ENCODE peak calls at places on chromosomes 13 and 19, in nine cellular contexts. S, W, B, M, H, O, L, F and D are unnamed samples.

GRCh38 chr13:102870677-102871415 is 25.0 kb downstream of the ERCC5 start:
- DNase-seq in S (peak; percentile 58), L (peak; percentile 58), H (peak; percentile 41), W (no peak), B (peak; percentile 45), F (no peak), M (peak; percentile 65), O (peak; percentile 37), D (no peak)

GRCh38 chr13:74398599-74398998 is 264.4 kb upstream of the KLF12 start:
- DNase-seq in B (no peak), F (no peak), H (no peak), W (no peak), S (no peak), L (no peak), M (no peak), O (no peak), D (no peak)

GRCh38 chr19:15015946-15016542 is 33.2 kb upstream of the CASP14 start:
- DNase-seq in O (no peak), M (no peak), H (peak; percentile 24), S (no peak), B (no peak), F (no peak), L (peak; percentile 51), W (no peak), D (no peak)

GRCh38 chr19:49119411-49120324 is at the start of gene PPFIA3:
- DNase-seq in L (peak; percentile 69), H (peak; percentile 63), O (peak; percentile 76), W (no peak), M (peak; percentile 54), B (peak; percentile 54), S (peak; percentile 53), F (no peak), D (no peak)

GRCh38 chr13:30421093-30422055 is 919 bp upstream of the UBE2L5 start:
- DNase-seq in L (peak; percentile 64), O (peak; percentile 89), B (peak; percentile 81), S (peak; percentile 93), M (peak; percentile 80), W (no peak), H (peak; percentile 85), F (peak; percentile 61), D (no peak)

GRCh38 chr13:39892731-39893293 is 237.3 kb downstream of the COG6 start:
- DNase-seq in S (peak; percentile 54), F (no peak), W (no peak), L (no peak), O (peak; percentile 33), B (no peak), M (no peak), H (no peak), D (no peak)

GRCh38 chr19:50486823-50487515 is 10.3 kb upstream of the GARIN5A start:
- DNase-seq in S (peak; percentile 11), B (peak; percentile 41), H (no peak), W (no peak), F (no peak), L (peak; percentile 88), O (no peak), M (peak; percentile 19), D (peak; percentile 40)

GRCh38 chr19:45323671-45324081 is 1.0 kb upstream of the CKM start:
- DNase-seq in W (no peak), B (no peak), M (no peak), H (no peak), F (no peak), L (peak; percentile 60), S (no peak), O (peak; percentile 79), D (no peak)

DNA sequence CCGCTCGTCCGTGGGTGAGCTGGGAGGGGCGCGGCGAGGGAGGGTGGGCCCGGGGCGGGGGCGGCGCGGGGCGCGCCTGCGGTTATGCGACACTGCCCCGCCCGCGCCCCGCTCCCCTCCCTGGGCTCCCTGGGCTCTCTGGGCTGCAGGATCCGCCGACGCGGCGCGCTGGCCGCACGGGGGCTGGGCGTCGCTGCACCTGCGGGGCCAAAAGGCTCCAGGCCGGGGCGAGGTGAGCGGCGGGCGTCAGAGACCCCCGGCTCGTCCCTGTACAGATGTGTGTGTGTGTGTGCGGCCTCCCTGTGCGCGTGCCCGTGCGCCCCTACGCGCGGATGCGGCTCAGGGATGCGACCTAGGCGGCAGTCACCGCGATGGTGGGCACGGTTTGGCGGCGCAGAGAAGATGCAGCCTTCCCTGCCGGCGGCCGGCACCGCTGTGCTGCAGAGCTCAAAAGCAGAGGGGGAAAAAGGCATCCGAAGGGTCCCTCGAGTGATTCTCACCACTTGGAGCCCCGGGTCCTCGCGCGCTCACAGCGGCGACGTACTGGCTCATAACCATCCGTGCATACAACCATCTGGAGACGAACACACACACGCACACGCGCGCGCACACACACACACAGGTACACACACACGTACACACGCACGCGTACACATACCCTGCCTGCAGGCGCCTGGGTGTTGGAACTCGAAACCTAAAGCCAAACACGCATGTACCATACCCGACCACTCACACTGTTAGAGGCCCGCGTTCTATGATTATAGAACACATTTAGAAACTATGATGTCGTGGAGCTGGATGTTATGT is 704 bp downstream of the ATP8A2 start:
- DNase-seq in B (no peak), H (no peak), F (no peak), S (no peak), M (no peak), O (no peak), L (peak; percentile 52), W (no peak), D (no peak)
- TF ChIP-seq CTCF in B (no peak), H (no peak), F (no peak), S (no peak), M (no peak), O (no peak), L (no peak), W (no peak), D (no peak)

GRCh38 chr19:2254052-2254872 is 2.0 kb downstream of the JSRP1 start:
- DNase-seq in M (peak; percentile 23), B (no peak), F (no peak), W (no peak), O (no peak), H (no peak), L (peak; percentile 79), S (no peak), D (no peak)

GRCh38 chr19:2252481-2253105 is 3.5 kb downstream of the AMH start:
- DNase-seq in H (no peak), O (no peak), L (no peak), F (no peak), B (no peak), W (no peak), M (no peak), S (no peak), D (no peak)

GRCh38 chr19:2255112-2255845 is 938 bp downstream of the JSRP1 start:
- DNase-seq in L (no peak), B (no peak), W (no peak), O (no peak), H (no peak), S (no peak), M (no peak), F (no peak), D (no peak)

GRCh38 chr19:2251577-2252480 is 2.7 kb downstream of the AMH start:
- DNase-seq in H (no peak), L (no peak), O (no peak), S (no peak), M (no peak), W (no peak), F (no peak), B (no peak), D (no peak)

DNA sequence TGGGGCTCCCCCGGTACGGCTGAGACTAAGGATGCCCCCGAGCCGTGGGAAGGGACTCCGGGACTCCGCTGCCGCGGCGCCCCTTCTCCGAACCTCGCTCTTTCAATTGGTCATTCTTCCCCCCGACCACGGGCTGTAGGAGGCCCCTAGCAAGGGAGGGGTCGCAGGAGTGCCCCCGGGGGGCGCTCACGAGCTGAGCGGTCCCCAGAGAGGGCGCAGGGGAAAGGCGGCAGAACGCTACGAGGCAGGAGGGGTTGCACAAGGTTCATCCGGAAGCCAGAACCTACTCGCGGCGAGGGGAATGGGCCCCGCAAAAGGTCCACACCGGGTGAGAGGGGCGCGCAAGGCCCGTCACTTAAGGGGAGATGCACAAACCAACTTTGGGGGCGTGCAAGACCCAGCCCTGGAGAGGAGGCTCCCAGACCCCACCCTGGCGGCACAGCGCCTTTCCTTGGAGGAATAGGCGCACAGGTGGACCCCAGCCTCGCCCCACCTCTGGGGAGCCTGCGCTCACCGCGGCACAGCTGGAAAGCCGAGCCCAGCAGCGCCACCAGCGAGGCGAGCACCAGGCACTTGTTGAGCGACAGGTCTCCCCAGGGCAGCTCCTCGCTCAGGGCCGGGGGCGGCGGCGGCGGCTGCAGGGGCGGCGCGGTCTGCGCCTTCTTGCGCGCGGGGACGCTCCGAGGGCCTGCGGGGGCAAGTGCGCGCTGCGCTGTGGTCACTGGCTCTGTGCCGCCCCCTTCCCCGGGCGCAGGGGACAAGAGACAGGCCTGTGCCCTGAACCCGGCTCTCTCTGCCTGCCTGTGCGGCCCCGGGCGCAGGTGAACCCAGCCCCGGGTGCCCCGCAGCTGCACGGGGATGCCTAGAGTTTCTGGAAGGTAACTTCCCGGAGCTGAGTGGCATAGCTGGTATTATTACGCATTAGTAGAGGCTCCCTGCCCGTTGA is 2.8 kb downstream of the JSRP1 start:
- DNase-seq in W (no peak), O (no peak), F (no peak), M (no peak), S (no peak), H (no peak), L (peak; percentile 79), B (no peak), D (no peak)
- TF ChIP-seq CTCF in W (peak; percentile 45), O (no peak), F (peak; percentile 30), M (peak; percentile 19), S (no peak), H (no peak), L (peak; percentile 64), B (peak; percentile 41), D (peak; percentile 39)

DNA sequence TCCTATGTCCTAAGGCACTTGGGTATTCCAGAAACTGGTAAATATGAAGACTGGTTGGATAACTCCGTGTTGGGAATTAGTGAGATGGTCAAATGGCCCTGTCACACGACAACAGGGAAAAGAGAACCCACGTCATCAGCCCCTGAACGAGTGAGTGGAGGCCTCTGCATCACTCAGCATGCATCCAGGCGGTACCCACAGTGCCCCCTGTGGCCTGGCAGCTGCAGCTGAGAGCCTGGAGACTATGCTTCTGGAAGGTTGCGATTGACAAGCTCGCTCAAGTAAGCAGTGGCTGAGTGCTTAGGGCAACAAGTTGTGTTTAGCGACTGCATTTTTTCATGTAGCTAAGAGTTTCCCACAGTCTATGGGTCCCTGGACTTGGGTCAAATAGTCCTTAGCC is 55.9 kb downstream of the COL4A2 start:
- DNase-seq in F (no peak), S (no peak), M (no peak), B (no peak), L (peak; percentile 64), W (no peak), O (no peak), H (no peak), D (no peak)
- TF ChIP-seq CTCF in F (peak; percentile 44), S (no peak), M (peak; percentile 29), B (peak; percentile 43), L (peak; percentile 66), W (peak; percentile 19), O (peak; percentile 13), H (no peak), D (peak; percentile 59)

GRCh38 chr13:109749365-109749764 is 37.0 kb downstream of the IRS2 start:
- DNase-seq in S (no peak), H (no peak), B (no peak), L (no peak), F (no peak), M (no peak), O (no peak), W (no peak), D (no peak)

GRCh38 chr13:109748677-109749076 is 37.7 kb downstream of the IRS2 start:
- DNase-seq in L (no peak), S (no peak), O (no peak), H (no peak), F (no peak), B (no peak), W (no peak), M (no peak), D (no peak)

GRCh38 chr13:109746364-109746763 is 40.0 kb downstream of the IRS2 start:
- DNase-seq in O (no peak), M (no peak), L (no peak), S (no peak), H (no peak), B (no peak), F (no peak), W (no peak), D (no peak)

GRCh38 chr13:109745702-109746101 is 40.7 kb downstream of the IRS2 start:
- DNase-seq in M (no peak), S (no peak), F (no peak), W (no peak), L (no peak), B (no peak), O (no peak), H (no peak), D (no peak)

GRCh38 chr13:109747524-109747923 is 38.9 kb downstream of the IRS2 start:
- DNase-seq in H (no peak), M (no peak), B (no peak), L (no peak), W (no peak), O (no peak), F (no peak), S (no peak), D (no peak)
- TF ChIP-seq CTCF in H (no peak), M (peak; percentile 2), B (peak; percentile 30), L (peak; percentile 37), W (peak; percentile 22), O (no peak), F (peak; percentile 24), S (no peak), D (peak; percentile 63)